ENCODE peak calls at places on chromosomes 6 and 20, in seven cellular contexts. X is NCI-H2029 treated with DMSO at 0.1 percent for 48 hours, Z is NAMALWA, G is endothelial cell, D is fibroblast of lung, V is body of pancreas, B is A172. E is an unnamed sample.

GRCh38 chr20:23548408-23548807 is 19.9 kb downstream of the CST9L start:
- DNase-seq in X (no peak), B (no peak), Z (no peak), G (no peak), D (no peak), V (no peak), E (no peak)

GRCh38 chr6:80939936-80940335 is 812.5 kb downstream of the TENT5A start:
- DNase-seq in D (no peak), Z (no peak), G (no peak), X (no peak), V (no peak), B (no peak), E (no peak)

GRCh38 chr6:142871910-142872331 is 73.1 kb downstream of the HIVEP2 start:
- DNase-seq in V (peak; percentile 27), X (no peak), G (no peak), D (peak; percentile 84), Z (peak; percentile 30), B (peak; percentile 93), E (peak; percentile 93)

GRCh38 chr20:38833154-38833856 is 27.8 kb downstream of the PPP1R16B start:
- DNase-seq in G (no peak), B (no peak), Z (no peak), X (no peak), D (no peak), V (no peak), E (no peak)

GRCh38 chr6:47135772-47136171 is 93.6 kb upstream of the ADGRF1 start:
- DNase-seq in Z (no peak), D (peak; percentile 77), B (peak; percentile 83), X (peak; percentile 57), G (no peak), V (no peak), E (peak; percentile 88)

GRCh38 chr20:57043091-57043490 is 223.3 kb downstream of the BMP7 start:
- DNase-seq in B (no peak), D (no peak), X (no peak), G (no peak), V (no peak), Z (no peak), E (no peak)

GRCh38 chr6:36717231-36717825 is 19.7 kb downstream of the RAB44 start:
- DNase-seq in Z (no peak), X (no peak), B (no peak), G (no peak), D (no peak), V (no peak), E (no peak)

GRCh38 chr20:51417745-51418529 is 124.6 kb downstream of the NFATC2 start:
- DNase-seq in G (no peak), D (no peak), X (no peak), V (no peak), B (no peak), Z (no peak), E (no peak)

GRCh38 chr6:169620171-169621125 is 81.4 kb downstream of the WDR27 start:
- DNase-seq in Z (no peak), V (no peak), X (no peak), G (no peak), D (peak; percentile 38), B (peak; percentile 52), E (no peak)

GRCh38 chr20:1269850-1270249 is 3.8 kb downstream of the SNPH start:
- DNase-seq in B (no peak), X (no peak), D (no peak), Z (no peak), V (no peak), G (no peak), E (no peak)

GRCh38 chr6:166476634-166477215 is 94.0 kb upstream of the MPC1 start:
- DNase-seq in V (no peak), B (no peak), Z (no peak), G (no peak), D (no peak), X (no peak), E (no peak)

GRCh38 chr6:139028242-139028657 is 295 bp upstream of the ABRACL start:
- DNase-seq in B (no peak), G (no peak), D (no peak), X (no peak), V (peak; percentile 59), Z (no peak), E (no peak)

E was measured in astrocyte of the hippocampus.